ENCODE peak calls at places on chromosomes 1 and 21, in five cellular contexts. M is GM12891, Q is stomach, K is spleen, N is HL-60. T is an unnamed sample.

GRCh38 chr1:75969550-75969949 is 37.3 kb upstream of the ASB17 start:
- DNase-seq in K (no peak), Q (no peak), M (no peak), N (no peak), T (no peak)

GRCh38 chr1:31746687-31747086 is 17.5 kb downstream of the ADGRB2 start:
- DNase-seq in M (no peak), K (no peak), N (no peak), Q (no peak), T (no peak)

GRCh38 chr1:33242652-33243051 is 13.6 kb upstream of the ZNF362 start:
- DNase-seq in Q (no peak), N (no peak), K (no peak), M (no peak), T (no peak)

GRCh38 chr1:64019818-64020217 is 183.6 kb upstream of the UBE2U start:
- DNase-seq in M (peak), Q (peak), N (no peak), K (no peak), T (peak)

GRCh38 chr1:210505601-210506564 is 177.2 kb downstream of the HHAT start:
- DNase-seq in K (no peak), N (no peak), Q (no peak), M (no peak), T (no peak)

GRCh38 chr1:178537445-178538090 is 24.7 kb downstream of the TEX35 start:
- DNase-seq in Q (no peak), M (no peak), K (no peak), N (no peak), T (peak)

GRCh38 chr1:66250483-66250882 is 283.5 kb upstream of the SGIP1 start:
- DNase-seq in N (no peak), Q (no peak), K (no peak), M (no peak), T (no peak)

GRCh38 chr1:46653405-46653853 is 14.7 kb downstream of the ATPAF1 start:
- DNase-seq in K (no peak), N (no peak), Q (no peak), M (no peak), T (no peak)

GRCh38 chr1:185570962-185571361 is 163.2 kb upstream of the HMCN1 start:
- DNase-seq in M (no peak), K (no peak), Q (no peak), N (no peak), T (peak)

GRCh38 chr1:3892748-3893147 is 7.3 kb downstream of the C1orf174 start:
- DNase-seq in M (no peak), Q (peak), K (peak), N (no peak), T (no peak)

GRCh38 chr1:89692601-89693503 is 59.9 kb downstream of the LRRC8C start:
- DNase-seq in K (no peak), M (no peak), N (no peak), Q (no peak), T (no peak)

GRCh38 chr1:218671573-218671972 is 326.4 kb downstream of the TGFB2 start:
- DNase-seq in K (no peak), M (no peak), Q (no peak), N (no peak), T (no peak)

GRCh38 chr1:53408755-53409129 is 50.5 kb upstream of the DMRTB1 start:
- DNase-seq in K (no peak), M (no peak), N (no peak), Q (no peak), T (no peak)

GRCh38 chr1:3240524-3241235 is 171.7 kb downstream of the PRDM16 start:
- DNase-seq in M (no peak), K (no peak), N (no peak), Q (no peak), T (no peak)

GRCh38 chr1:173862769-173863223 is 5.0 kb downstream of the GAS5 start:
- DNase-seq in K (no peak), M (no peak), N (peak), Q (no peak), T (no peak)

GRCh38 chr1:103063911-103064310 is 44.4 kb downstream of the COL11A1 start:
- DNase-seq in M (no peak), K (no peak), Q (no peak), N (no peak), T (no peak)

GRCh38 chr1:29325675-29326074 is 89.4 kb downstream of the PTPRU start:
- DNase-seq in M (no peak), N (no peak), K (peak), Q (no peak), T (no peak)

GRCh38 chr21:29152936-29153335 is 22.5 kb downstream of the MAP3K7CL start:
- DNase-seq in Q (no peak), N (no peak), M (no peak), K (no peak), T (no peak)

GRCh38 chr1:151693057-151693651 is 23.4 kb downstream of the CELF3 start:
- DNase-seq in Q (no peak), M (no peak), N (no peak), K (no peak), T (no peak)

GRCh38 chr1:67372136-67372535 is 58.1 kb downstream of the SERBP1 start:
- DNase-seq in N (no peak), K (no peak), Q (no peak), M (no peak), T (no peak)

GRCh38 chr1:206560021-206560716 is 52.1 kb downstream of the EIF2D start:
- DNase-seq in N (no peak), M (no peak), K (no peak), Q (peak), T (no peak)

GRCh38 chr1:7551442-7551841 is 219.7 kb upstream of the VAMP3 start:
- DNase-seq in M (no peak), Q (no peak), N (no peak), K (peak), T (no peak)

GRCh38 chr1:113835686-113836290 is 23.5 kb upstream of the RSBN1 start:
- DNase-seq in N (no peak), Q (no peak), M (no peak), K (no peak), T (no peak)

GRCh38 chr1:79662596-79662995 is 656.1 kb upstream of the ADGRL4 start:
- DNase-seq in M (no peak), K (no peak), Q (no peak), N (no peak), T (no peak)

GRCh38 chr1:201171063-201172036 is 17.1 kb upstream of the TMEM9 start:
- DNase-seq in Q (peak), K (peak), N (no peak), M (peak), T (peak)

GRCh38 chr1:246544001-246544400 is 22.1 kb downstream of the TFB2M start:
- DNase-seq in N (no peak), Q (no peak), M (no peak), K (no peak), T (no peak)

GRCh38 chr1:35605882-35606182 is 32.7 kb downstream of the TFAP2E start:
- DNase-seq in K (no peak), N (no peak), M (no peak), Q (no peak), T (no peak)

GRCh38 chr1:211698161-211699026 is 23.0 kb upstream of the NEK2 start:
- DNase-seq in M (peak), Q (peak), N (peak), K (peak), T (peak)

GRCh38 chr1:225653463-225654276 is 747 bp upstream of the ENAH start:
- DNase-seq in N (peak), K (peak), Q (peak), M (peak), T (peak)

GRCh38 chr1:33045814-33046213 is 9.1 kb upstream of the AK2 start:
- DNase-seq in M (no peak), K (no peak), Q (no peak), N (peak), T (no peak)

GRCh38 chr21:38913120-38913975 is 107.6 kb downstream of the ETS2 start:
- DNase-seq in N (no peak), K (peak), M (no peak), Q (peak), T (peak)

GRCh38 chr21:35831791-35832190 is 228.5 kb downstream of the SETD4 start:
- DNase-seq in Q (no peak), K (no peak), N (no peak), M (no peak), T (no peak)

GRCh38 chr1:53967409-53968124 is 21.4 kb downstream of the LRRC42 start:
- DNase-seq in N (no peak), Q (no peak), K (no peak), M (no peak), T (no peak)

GRCh38 chr1:230797376-230798186 is 50.4 kb downstream of the CAPN9 start:
- DNase-seq in N (no peak), M (no peak), K (no peak), Q (peak), T (peak)

GRCh38 chr1:205026181-205026580 is 16.8 kb upstream of the CNTN2 start:
- DNase-seq in Q (no peak), K (no peak), M (no peak), N (no peak), T (no peak)

DNA sequence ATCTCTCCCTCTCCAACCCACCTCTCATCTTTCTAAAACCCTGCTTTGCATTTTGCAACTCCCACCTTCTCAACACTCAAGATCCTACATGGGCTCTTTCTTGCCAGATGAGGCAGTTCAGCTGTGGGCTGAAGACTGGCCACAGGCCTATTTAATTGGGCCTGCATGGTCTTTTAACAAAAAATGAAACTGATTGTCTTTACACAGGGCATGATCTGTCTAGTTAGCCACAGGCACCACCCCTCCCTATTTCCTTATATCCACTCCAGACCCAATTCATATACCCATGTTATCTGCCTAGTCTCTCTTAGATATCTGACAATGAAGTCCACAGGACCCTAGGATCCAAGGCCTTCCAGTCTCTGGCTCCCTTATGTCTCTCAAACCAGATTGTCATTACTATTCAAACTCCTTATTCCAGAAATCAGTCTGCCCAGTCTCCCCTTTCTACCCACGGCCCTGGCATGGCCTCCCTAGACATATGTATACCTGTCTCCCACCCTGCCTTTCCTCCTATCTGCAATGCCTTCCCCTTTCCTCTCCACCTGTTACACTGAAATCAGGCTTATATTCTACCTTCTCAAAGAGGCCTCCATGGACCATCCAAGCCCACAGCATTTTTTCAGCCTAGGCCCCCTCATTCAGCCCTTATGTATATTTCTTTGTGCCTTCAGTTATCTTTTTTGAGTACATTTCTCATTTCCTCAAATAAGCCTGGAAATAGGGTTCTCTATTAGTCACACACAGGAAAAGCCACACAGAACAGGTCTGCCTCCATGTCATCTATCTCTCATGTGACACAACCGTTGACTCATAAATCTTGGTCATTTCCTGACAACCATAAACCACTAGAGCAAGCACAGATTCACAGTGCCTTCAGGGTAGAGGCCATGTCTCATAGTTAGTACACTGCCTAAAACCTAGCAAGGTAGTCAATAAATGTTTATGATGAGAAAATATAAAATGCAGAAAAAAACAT is 39.0 kb downstream of the LPAR3 start:
- DNase-seq in Q (no peak), K (no peak), N (no peak), M (peak), T (no peak)
- TF ChIP-seq POLR2AphosphoS5 in Q (no peak), K (no peak), N (no peak), M (no peak), T (peak)

GRCh38 chr1:221708987-221709386 is 32.9 kb downstream of the DUSP10 start:
- DNase-seq in K (no peak), N (peak), M (no peak), Q (no peak), T (peak)
- TF ChIP-seq POLR2AphosphoS5 in K (no peak), N (peak), M (no peak), Q (no peak), T (peak)

GRCh38 chr1:203556047-203556851 is 62.3 kb downstream of the OPTC start:
- DNase-seq in N (no peak), K (no peak), M (no peak), Q (no peak), T (peak)
- TF ChIP-seq POLR2AphosphoS5 in N (no peak), K (peak), M (no peak), Q (no peak), T (no peak)

DNA sequence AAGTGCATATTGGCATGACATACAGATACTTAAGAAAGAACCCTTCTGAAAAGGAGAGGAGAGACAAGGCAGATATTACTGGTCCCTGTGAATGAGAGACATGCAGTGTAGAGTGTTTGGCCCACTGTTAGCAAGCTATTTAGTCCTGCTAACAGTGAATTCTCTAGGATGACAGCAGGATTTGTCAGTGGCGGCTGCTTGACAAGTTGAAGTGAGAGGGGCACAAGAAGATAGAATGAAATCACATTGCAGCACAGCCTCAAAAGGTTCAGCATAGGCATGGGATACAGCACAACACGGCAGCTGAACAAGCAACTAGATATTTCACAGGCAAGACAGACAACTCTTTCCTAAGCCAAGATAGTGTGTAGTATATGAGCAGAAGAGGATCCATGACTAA is 407.9 kb downstream of the PLA2G4A start:
- DNase-seq in K (no peak), Q (no peak), N (no peak), M (no peak), T (no peak)
- TF ChIP-seq POLR2AphosphoS5 in K (no peak), Q (no peak), N (no peak), M (no peak), T (no peak)

GRCh38 chr1:41504126-41505035 is 19.9 kb upstream of the EDN2 start:
- DNase-seq in Q (no peak), K (no peak), M (no peak), N (no peak), T (no peak)
- TF ChIP-seq POLR2AphosphoS5 in Q (no peak), K (no peak), M (no peak), N (peak), T (no peak)

GRCh38 chr1:109392788-109393580 is 4.7 kb downstream of the SORT1 start:
- DNase-seq in Q (peak), K (no peak), N (peak), M (no peak), T (peak)
- TF ChIP-seq POLR2AphosphoS5 in Q (peak), K (peak), N (no peak), M (no peak), T (peak)